ENCODE peak calls at places on chromosomes 6 and 20, in ten cellular contexts. Y, V, Z, H, M, U, D, L, F and J are unnamed samples. For H3K9me3 and H3K27me3, the result is how much of the 10 kb centered on the place peaks cover.

GRCh38 chr6:81938014-81938761 is 185.7 kb upstream of the TENT5A start:
- DNase-seq in Y (no peak), L (no peak), V (no peak), H (no peak), F (peak), Z (no peak), U (no peak), M (no peak), D (peak), J (peak)

GRCh38 chr6:21747441-21747840 is 153.9 kb downstream of the SOX4 start:
- DNase-seq in V (no peak), L (no peak), Z (no peak), M (no peak), F (no peak), H (no peak), U (no peak), Y (no peak), D (no peak), J (no peak)

GRCh38 chr6:1390071-1390804 is 862 bp downstream of the FOXF2 start:
- DNase-seq in Y (peak), Z (no peak), U (no peak), H (no peak), F (peak), V (no peak), D (peak), M (no peak), L (no peak), J (peak)

GRCh38 chr6:19035454-19035853 is 648.3 kb downstream of the RNF144B start:
- DNase-seq in F (no peak), D (no peak), L (no peak), V (no peak), U (no peak), Y (no peak), H (no peak), M (no peak), Z (no peak), J (no peak)

GRCh38 chr20:34512955-34513419 is 3.2 kb upstream of the DYNLRB1 start:
- DNase-seq in L (no peak), V (no peak), M (no peak), H (no peak), D (no peak), F (no peak), Y (no peak), Z (no peak), U (no peak), J (no peak)

GRCh38 chr20:46206025-46206424 is 87.9 kb downstream of the CD40 start:
- DNase-seq in M (peak), V (peak), H (no peak), F (peak), Z (peak), Y (peak), D (peak), U (no peak), L (no peak), J (peak)

GRCh38 chr6:98946877-98947410 is 802 bp downstream of the FBXL4 start:
- DNase-seq in U (no peak), M (peak), H (peak), D (peak), F (peak), Z (peak), Y (peak), L (no peak), V (peak), J (peak)

GRCh38 chr20:18637296-18637695 is 49.4 kb downstream of the DTD1 start:
- DNase-seq in L (no peak), Y (no peak), U (no peak), Z (no peak), M (no peak), D (no peak), V (no peak), H (no peak), F (no peak), J (no peak)

GRCh38 chr6:138945354-138945753 is 42.7 kb downstream of the REPS1 start:
- DNase-seq in L (no peak), H (no peak), U (no peak), M (no peak), V (no peak), Z (no peak), Y (no peak), F (no peak), D (peak), J (no peak)

GRCh38 chr6:95017922-95018321 is 559.4 kb upstream of the MANEA start:
- DNase-seq in L (no peak), U (no peak), M (no peak), D (no peak), Z (no peak), V (no peak), Y (no peak), H (no peak), F (no peak), J (no peak)

GRCh38 chr20:13515291-13515690 is 123.4 kb downstream of the TASP1 start:
- DNase-seq in Y (no peak), D (peak), F (no peak), V (no peak), Z (no peak), L (no peak), M (no peak), U (no peak), H (no peak), J (no peak)

GRCh38 chr6:53623497-53623896 is 42.1 kb downstream of the KLHL31 start:
- DNase-seq in Z (no peak), L (no peak), M (no peak), H (no peak), F (peak), Y (no peak), V (no peak), D (peak), U (no peak), J (no peak)

GRCh38 chr6:16503919-16504554 is 257.2 kb downstream of the ATXN1 start:
- DNase-seq in L (no peak), V (no peak), F (no peak), H (no peak), D (no peak), M (no peak), Z (no peak), U (no peak), Y (no peak), J (no peak)

GRCh38 chr20:24952376-24953203 is 3.5 kb downstream of the CST7 start:
- DNase-seq in D (no peak), F (no peak), V (no peak), L (no peak), U (no peak), Y (peak), M (no peak), Z (peak), H (peak), J (no peak)

GRCh38 chr6:42821846-42822245 is 40.0 kb downstream of the BICRAL start:
- DNase-seq in M (no peak), V (no peak), U (no peak), Y (no peak), F (no peak), D (peak), H (no peak), L (no peak), Z (no peak), J (no peak)

GRCh38 chr6:47836639-47837038 is 54.8 kb downstream of the OPN5 start:
- DNase-seq in F (no peak), M (no peak), L (no peak), V (no peak), Z (no peak), U (no peak), H (no peak), D (no peak), Y (no peak), J (no peak)

GRCh38 chr6:157099912-157100593 is 223.3 kb downstream of the TMEM242 start:
- DNase-seq in D (no peak), Z (no peak), F (no peak), L (no peak), H (no peak), Y (no peak), U (no peak), V (no peak), M (no peak), J (no peak)

GRCh38 chr20:10316582-10316981 is 98.0 kb downstream of the SNAP25 start:
- DNase-seq in Z (no peak), D (no peak), M (no peak), Y (no peak), V (no peak), U (no peak), H (no peak), F (peak), L (no peak), J (peak)

GRCh38 chr6:82205793-82206425 is 41.6 kb downstream of the IBTK start:
- DNase-seq in M (no peak), Z (no peak), F (peak), L (no peak), V (no peak), U (no peak), D (no peak), H (no peak), Y (no peak), J (no peak)

GRCh38 chr20:57470666-57471495 is 54.1 kb downstream of the CTCFL start:
- DNase-seq in V (no peak), H (peak), L (no peak), M (no peak), D (no peak), Z (no peak), F (no peak), Y (peak), U (no peak), J (no peak)

GRCh38 chr6:127851197-127851596 is 49.7 kb downstream of the THEMIS start:
- DNase-seq in Y (no peak), H (no peak), L (no peak), V (no peak), Z (no peak), M (no peak), D (peak), F (no peak), U (no peak), J (no peak)

GRCh38 chr6:44304282-44305199 is 8.6 kb downstream of the AARS2 start:
- DNase-seq in F (peak), D (peak), Y (no peak), L (no peak), M (no peak), H (no peak), Z (no peak), V (no peak), U (no peak), J (peak)

GRCh38 chr6:89139509-89140346 is 6.1 kb upstream of the PM20D2 start:
- DNase-seq in M (no peak), Y (no peak), H (peak), V (no peak), L (no peak), U (no peak), F (peak), Z (no peak), D (peak), J (peak)

GRCh38 chr20:51607170-51607569 is 64.7 kb upstream of the NFATC2 start:
- DNase-seq in Z (no peak), U (no peak), V (no peak), Y (no peak), D (no peak), F (no peak), H (no peak), M (no peak), L (no peak), J (no peak)

GRCh38 chr20:36830791-36831691 is 44.9 kb upstream of the TLDC2 start:
- DNase-seq in Y (no peak), H (no peak), V (peak), D (peak), U (peak), Z (no peak), F (peak), M (peak), L (no peak), J (peak)

GRCh38 chr6:43497129-43497396 is 13.1 kb downstream of the LRRC73 start:
- DNase-seq in V (no peak), M (no peak), H (no peak), L (no peak), D (no peak), Y (no peak), F (no peak), U (no peak), Z (no peak), J (no peak)

GRCh38 chr6:72748759-72749158 is 126.9 kb downstream of the KCNQ5 start:
- DNase-seq in L (no peak), U (no peak), F (peak), M (no peak), H (no peak), V (no peak), D (peak), Y (no peak), Z (no peak), J (peak)

GRCh38 chr6:117761610-117762009 is 86.3 kb downstream of the NUS1 start:
- DNase-seq in H (no peak), U (no peak), V (no peak), D (no peak), M (no peak), Z (no peak), L (no peak), Y (no peak), F (no peak), J (no peak)
- H3K9me3 ChIP-seq in H (under half), U (under half), V (under half), D (under half), M (under half), Z (half or more), L (half or more), Y (under half), F (under half), J (under half)

GRCh38 chr6:143677577-143677890 is 231 bp upstream of the PHACTR2 start:
- DNase-seq in Z (no peak), M (no peak), Y (no peak), V (no peak), U (no peak), L (no peak), H (no peak), D (no peak), F (no peak), J (no peak)
- H3K4me3 ChIP-seq in Z (peak), M (peak), Y (peak), V (peak), U (peak), L (peak), H (peak), D (peak), F (peak), J (peak)

GRCh38 chr6:36280467-36280866 is 10.6 kb downstream of the PNPLA1 start:
- DNase-seq in M (no peak), L (no peak), U (no peak), Z (no peak), D (no peak), Y (no peak), H (no peak), V (no peak), F (no peak), J (no peak)

GRCh38 chr6:36283608-36284007 is 13.7 kb downstream of the PNPLA1 start:
- DNase-seq in Y (no peak), U (no peak), Z (no peak), V (no peak), H (no peak), M (no peak), D (no peak), L (no peak), F (no peak), J (no peak)

GRCh38 chr6:36284359-36284758 is 14.5 kb downstream of the PNPLA1 start:
- DNase-seq in Y (no peak), Z (no peak), D (no peak), M (no peak), U (no peak), L (no peak), F (no peak), V (no peak), H (no peak), J (no peak)

GRCh38 chr6:36277946-36278465 is 8.1 kb downstream of the PNPLA1 start:
- DNase-seq in Z (no peak), V (no peak), L (no peak), D (no peak), U (no peak), M (no peak), Y (no peak), H (no peak), F (no peak), J (no peak)

GRCh38 chr6:36280983-36281382 is 11.1 kb downstream of the PNPLA1 start:
- DNase-seq in U (no peak), M (no peak), Z (no peak), F (no peak), L (no peak), V (no peak), D (no peak), Y (no peak), H (no peak), J (no peak)
- H3K27me3 ChIP-seq in U (under half), M (under half), Z (under half), F (under half), L (under half), V (under half), D (half or more), Y (under half), H (under half), J (under half)

GRCh38 chr6:28188111-28188979 is 36.7 kb upstream of the ZSCAN9 start:
- DNase-seq in U (no peak), Z (no peak), F (no peak), M (no peak), D (no peak), L (no peak), V (no peak), Y (no peak), H (no peak), J (no peak)
- H3K9me3 ChIP-seq in U (under half), Z (half or more), F (under half), M (half or more), D (under half), L (half or more), V (under half), Y (under half), H (under half), J (under half)

GRCh38 chr20:45032276-45032675 is 66.0 kb downstream of the STK4 start:
- DNase-seq in Z (no peak), H (no peak), U (no peak), F (no peak), M (no peak), L (no peak), Y (no peak), V (no peak), D (no peak), J (no peak)

GRCh38 chr20:45037050-45037449 is 63.9 kb downstream of the KCNS1 start:
- DNase-seq in U (no peak), H (no peak), D (peak), Z (peak), M (peak), L (no peak), Y (no peak), V (no peak), F (peak), J (peak)

GRCh38 chr20:45032781-45033180 is 66.5 kb downstream of the STK4 start:
- DNase-seq in V (no peak), L (no peak), U (no peak), Y (no peak), H (no peak), M (no peak), Z (no peak), D (peak), F (no peak), J (no peak)

GRCh38 chr20:45036044-45036755 is 64.7 kb downstream of the KCNS1 start:
- DNase-seq in H (no peak), Z (no peak), L (no peak), D (peak), V (no peak), Y (no peak), F (peak), U (no peak), M (no peak), J (peak)

GRCh38 chr20:45034436-45034835 is 66.5 kb downstream of the KCNS1 start:
- DNase-seq in M (no peak), U (no peak), D (no peak), F (no peak), H (no peak), Y (no peak), V (no peak), Z (no peak), L (no peak), J (no peak)
- H3K4me3 ChIP-seq in M (no peak), U (no peak), D (no peak), F (no peak), H (no peak), Y (no peak), V (no peak), Z (no peak), L (no peak), J (no peak)

GRCh38 chr6:30748851-30749540 is 4.6 kb upstream of the IER3 start:
- DNase-seq in F (no peak), D (peak), V (no peak), Z (no peak), M (no peak), L (no peak), U (no peak), Y (no peak), H (no peak), J (peak)

GRCh38 chr6:30748301-30748769 is 4.0 kb upstream of the IER3 start:
- DNase-seq in Z (peak), F (no peak), Y (no peak), M (no peak), V (no peak), H (no peak), D (no peak), U (no peak), L (no peak), J (no peak)

GRCh38 chr6:30750379-30750668 is 6.0 kb upstream of the IER3 start:
- DNase-seq in M (no peak), L (no peak), H (no peak), F (no peak), V (no peak), D (no peak), Y (no peak), Z (no peak), U (no peak), J (no peak)

GRCh38 chr6:30749554-30750378 is 5.4 kb upstream of the IER3 start:
- DNase-seq in Z (peak), M (no peak), L (no peak), D (no peak), V (no peak), Y (no peak), U (no peak), H (peak), F (no peak), J (no peak)

DNA sequence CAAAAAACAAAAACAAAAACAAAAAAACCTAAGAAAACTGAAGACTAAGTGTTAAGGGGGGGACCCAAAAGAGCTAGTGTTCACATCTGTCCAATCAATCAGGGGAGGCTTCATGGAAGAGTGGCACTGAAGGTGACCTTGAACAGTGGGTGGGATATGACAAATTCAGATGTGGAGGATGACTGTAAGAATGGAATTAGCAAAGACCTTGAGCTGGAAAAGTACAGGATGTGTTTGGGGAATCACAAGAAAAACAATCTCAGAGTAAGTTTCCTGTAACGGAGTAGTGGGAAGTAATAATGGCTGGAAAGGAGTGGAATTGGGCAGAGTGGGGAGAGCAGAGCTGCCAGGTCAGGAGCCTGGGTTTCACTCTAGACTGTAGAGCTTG is 2.9 kb upstream of the IER3 start:
- DNase-seq in D (no peak), F (no peak), L (no peak), Y (no peak), U (no peak), M (no peak), Z (no peak), H (no peak), V (no peak), J (no peak)
- H3K27me3 ChIP-seq in D (under half), F (under half), L (under half), Y (under half), U (under half), M (under half), Z (under half), H (under half), V (under half), J (under half)

GRCh38 chr6:168376811-168377480 is 57.4 kb upstream of the DACT2 start:
- DNase-seq in U (no peak), Z (no peak), V (peak), H (peak), F (no peak), Y (no peak), M (peak), L (no peak), D (no peak), J (no peak)
- H3K9me3 ChIP-seq in U (under half), Z (under half), V (under half), H (under half), F (under half), Y (under half), M (under half), L (under half), D (under half), J (under half)